ENCODE peak calls at places on chromosomes 16 and 17, in six cellular contexts. M is cardiac muscle cell, I is A549, N is AG04450, H is AG09309, D is BJ. U is an unnamed sample.

GRCh38 chr17:46809110-46809571 is 9.4 kb downstream of the WNT3 start:
- DNase-seq in M (no peak), D (no peak), I (no peak), N (no peak), H (no peak), U (no peak)

GRCh38 chr17:48429638-48430586 is at the start of gene SKAP1:
- DNase-seq in D (no peak), M (no peak), N (no peak), H (no peak), I (no peak), U (no peak)

GRCh38 chr17:58336456-58337094 is 8.0 kb upstream of the TSPOAP1 start:
- DNase-seq in H (no peak), D (peak; percentile 25), M (peak; percentile 49), I (no peak), N (no peak), U (peak; percentile 12)

GRCh38 chr17:20201059-20201458 is 191.9 kb downstream of the SPECC1 start:
- DNase-seq in H (no peak), I (no peak), M (no peak), N (no peak), D (no peak), U (no peak)

GRCh38 chr17:31437720-31438400 is 46.4 kb downstream of the RAB11FIP4 start:
- DNase-seq in N (no peak), I (no peak), D (no peak), H (no peak), M (no peak), U (no peak)

GRCh38 chr17:798246-798645 is 16.1 kb downstream of the MRM3 start:
- DNase-seq in H (no peak), N (no peak), M (no peak), I (no peak), D (no peak), U (no peak)

GRCh38 chr17:57487552-57487951 is 231.2 kb downstream of the MSI2 start:
- DNase-seq in I (no peak), D (no peak), H (no peak), M (no peak), N (no peak), U (no peak)

GRCh38 chr17:43902190-43902589 is 5.1 kb downstream of the MPP2 start:
- DNase-seq in I (no peak), N (no peak), M (no peak), H (no peak), D (no peak), U (no peak)

GRCh38 chr17:16975744-16976625 is 4.1 kb upstream of the TNFRSF13B start:
- DNase-seq in I (no peak), D (no peak), M (no peak), H (no peak), N (no peak), U (no peak)

GRCh38 chr16:27819881-27820610 is 243.5 kb downstream of the GSG1L start:
- DNase-seq in I (no peak), N (no peak), D (no peak), H (no peak), M (no peak), U (no peak)

GRCh38 chr16:1042076-1042744 is 30.3 kb upstream of the SSTR5 start:
- DNase-seq in D (no peak), M (no peak), I (no peak), H (no peak), N (no peak), U (no peak)

GRCh38 chr17:80544655-80545498 is at the start of gene RPTOR:
- DNase-seq in M (peak; percentile 93), I (peak; percentile 98), H (peak; percentile 37), N (peak; percentile 56), D (peak; percentile 45), U (peak; percentile 93)

GRCh38 chr17:5921919-5922318 is 148.3 kb upstream of the WSCD1 start:
- DNase-seq in D (no peak), N (no peak), I (peak; percentile 25), H (no peak), M (no peak), U (no peak)

GRCh38 chr17:65184235-65184959 is 47.2 kb downstream of the RGS9 start:
- DNase-seq in I (no peak), N (no peak), D (no peak), H (no peak), M (no peak), U (no peak)

GRCh38 chr16:66438536-66438935 is 11.4 kb downstream of the BEAN1 start:
- DNase-seq in D (no peak), M (no peak), H (no peak), N (no peak), I (no peak), U (no peak)

GRCh38 chr17:40038882-40039513 is 15.2 kb downstream of the MED24 start:
- DNase-seq in H (peak; percentile 50), D (peak; percentile 69), M (peak; percentile 89), N (peak; percentile 66), I (peak; percentile 56), U (peak; percentile 84)

GRCh38 chr17:66885417-66885816 is 50.5 kb downstream of the CACNG5 start:
- DNase-seq in D (no peak), H (no peak), M (no peak), I (no peak), N (no peak), U (no peak)

GRCh38 chr16:24858219-24859041 is 12.7 kb downstream of the SLC5A11 start:
- DNase-seq in I (peak; percentile 62), N (no peak), H (no peak), D (no peak), M (peak; percentile 75), U (peak; percentile 66)

GRCh38 chr17:44933824-44934744 is 13.5 kb downstream of the KIF18B start:
- DNase-seq in M (no peak), D (no peak), H (no peak), I (no peak), N (no peak), U (no peak)

GRCh38 chr17:7615265-7615747 is 609 bp upstream of the FXR2 start:
- DNase-seq in I (no peak), M (no peak), H (no peak), N (no peak), D (no peak), U (no peak)
- H3K4me3 ChIP-seq in I (peak overlapping the region; percentile 43), M (peak overlapping the region; percentile 30), H (peak overlapping the region; percentile 44), N (peak overlapping the region; percentile 59), D (peak overlapping the region; percentile 48), U (peak overlapping the region; percentile 41)

DNA sequence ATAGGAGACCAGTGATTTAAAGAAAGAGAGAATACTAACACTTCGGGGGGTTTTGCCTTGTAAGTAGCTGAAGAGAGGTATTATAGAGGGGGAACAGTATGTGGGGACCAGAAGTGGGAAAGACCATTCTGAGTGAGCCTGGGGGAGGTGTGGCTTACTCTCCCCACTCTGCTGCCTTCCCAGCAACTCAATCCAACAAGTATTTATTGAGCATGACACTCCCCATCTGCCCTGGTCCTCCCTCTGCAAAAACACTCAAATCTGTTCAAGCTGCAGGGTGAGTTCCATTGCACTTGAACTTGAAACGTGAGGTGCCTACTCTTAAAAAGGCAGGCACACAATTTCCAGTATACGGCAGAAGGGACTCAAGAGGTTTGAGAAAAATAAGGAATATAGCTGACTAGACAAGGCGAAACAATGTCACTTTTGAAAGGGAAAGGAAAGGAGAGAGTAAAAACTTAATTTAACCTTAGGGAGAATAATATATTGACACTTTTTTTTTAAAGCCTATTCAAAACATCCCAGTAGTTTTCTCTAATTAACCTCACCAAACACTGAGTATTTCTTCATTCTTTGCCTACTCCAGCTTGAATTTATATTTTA is 8.1 kb downstream of the FAM117A start:
- DNase-seq in H (no peak), I (no peak), D (no peak), M (no peak), N (no peak), U (no peak)
- TF ChIP-seq CTCF in H (no peak), I (no peak), D (no peak), M (no peak), N (no peak), U (no peak)

GRCh38 chr17:60766778-60767190 is 89.1 kb downstream of the BCAS3 start:
- DNase-seq in D (no peak), H (no peak), N (no peak), M (no peak), I (no peak), U (no peak)
- H3K4me3 ChIP-seq in D (no peak overlapping the region), H (no peak overlapping the region), N (no peak overlapping the region), M (no peak overlapping the region), I (no peak overlapping the region), U (no peak overlapping the region)

GRCh38 chr16:72195609-72196008 is 23.7 kb upstream of the PMFBP1 start:
- DNase-seq in N (no peak), I (no peak), D (no peak), H (no peak), M (no peak), U (no peak)
- TF ChIP-seq CTCF in N (no peak), I (no peak), D (no peak), H (peak; percentile 10), M (no peak), U (no peak)

GRCh38 chr17:2218426-2218825 is 85.2 kb downstream of the SMG6 start:
- DNase-seq in D (no peak), I (no peak), N (no peak), H (no peak), M (no peak), U (no peak)
- H3K4me3 ChIP-seq in D (no peak overlapping the region), I (no peak overlapping the region), N (no peak overlapping the region), H (no peak overlapping the region), M (no peak overlapping the region), U (no peak overlapping the region)

U was measured in cardiac fibroblast.